ENCODE peak calls at places on chromosome 4, in ten cellular contexts. L is RCC 7860; M is activated naive CD4-positive, alpha-beta T cell; H is frontal cortex; V is sciatic nerve; A is heart right ventricle; P is GM23248; K is NCI-H2171; B is choroid plexus epithelial cell; N is MG63. X is an unnamed sample.

GRCh38 chr4:74320559-74321118 is 12.4 kb downstream of the EPGN start:
- DNase-seq in L (peak; percentile 77), M (no peak), H (peak; percentile 18), V (no peak), A (no peak), P (peak; percentile 73), K (no peak), B (peak; percentile 82), N (no peak), X (no peak)

GRCh38 chr4:57158762-57159161 is 48.6 kb upstream of the IGFBP7 start:
- DNase-seq in L (no peak), M (no peak), H (no peak), V (no peak), A (no peak), P (no peak), K (no peak), B (no peak), N (peak; percentile 31), X (no peak)

GRCh38 chr4:47118192-47118879 is 87.0 kb downstream of the GABRB1 start:
- DNase-seq in L (no peak), M (no peak), H (no peak), V (no peak), A (no peak), P (no peak), K (no peak), B (no peak), N (no peak), X (no peak)

GRCh38 chr4:56979674-56980073 is 978 bp downstream of the POLR2B start:
- DNase-seq in L (peak; percentile 19), M (no peak), H (no peak), V (no peak), A (no peak), P (peak; percentile 69), K (no peak), B (peak; percentile 52), N (peak; percentile 8), X (no peak)

GRCh38 chr4:155411546-155411945 is 34.8 kb upstream of the MAP9 start:
- DNase-seq in L (no peak), M (no peak), H (no peak), V (no peak), A (no peak), P (no peak), K (no peak), B (no peak), N (no peak), X (no peak)

GRCh38 chr4:6909970-6910339 is 329 bp downstream of the TBC1D14 start:
- DNase-seq in L (no peak), M (no peak), H (no peak), V (no peak), A (peak; percentile 43), P (peak; percentile 60), K (no peak), B (no peak), N (no peak), X (peak; percentile 28)

GRCh38 chr4:162285753-162286152 is 122.0 kb upstream of the FSTL5 start:
- DNase-seq in L (no peak), M (no peak), H (no peak), V (no peak), A (no peak), P (no peak), K (no peak), B (no peak), N (no peak), X (no peak)

GRCh38 chr4:181952478-181952877 is 290.7 kb upstream of the TENM3 start:
- DNase-seq in L (peak; percentile 71), M (no peak), H (no peak), V (no peak), A (no peak), P (peak; percentile 80), K (no peak), B (peak; percentile 95), N (peak; percentile 57), X (peak; percentile 43)

GRCh38 chr4:65416875-65417274 is 253.4 kb downstream of the EPHA5 start:
- DNase-seq in L (no peak), M (no peak), H (no peak), V (no peak), A (peak; percentile 31), P (no peak), K (peak; percentile 63), B (peak; percentile 13), N (peak; percentile 88), X (peak; percentile 83)

X was measured in T47D.